ENCODE peak calls at places on chromosomes 13 and 19, in eight cellular contexts. U, Q, Z, S, V, D, K and W are unnamed samples.

GRCh38 chr13:109395014-109395413 is 391.4 kb downstream of the IRS2 start:
- DNase-seq in S (no peak), Q (no peak), V (no peak), K (no peak), U (no peak), Z (no peak), D (no peak), W (no peak)

GRCh38 chr19:4059931-4060620 is 6.6 kb downstream of the ZBTB7A start:
- DNase-seq in U (peak; percentile 86), S (peak; percentile 62), D (no peak), K (peak; percentile 90), Z (peak; percentile 59), Q (peak; percentile 87), V (peak; percentile 88), W (peak; percentile 83)

GRCh38 chr13:27269114-27269665 is 1.4 kb upstream of the RASL11A start:
- DNase-seq in K (no peak), V (no peak), D (peak; percentile 28), Q (no peak), U (no peak), Z (no peak), S (no peak), W (no peak)

GRCh38 chr13:76014618-76015315 is 378.6 kb downstream of the LMO7 start:
- DNase-seq in U (no peak), V (no peak), K (no peak), Z (no peak), Q (no peak), D (peak; percentile 80), S (no peak), W (no peak)

GRCh38 chr13:45859682-45860081 is 8.1 kb upstream of the SIAH3 start:
- DNase-seq in S (no peak), Q (no peak), K (no peak), D (no peak), U (no peak), Z (no peak), V (no peak), W (no peak)

GRCh38 chr13:51502206-51502651 is 49.4 kb upstream of the INTS6 start:
- DNase-seq in V (no peak), S (no peak), U (no peak), Q (no peak), D (peak; percentile 59), Z (no peak), K (no peak), W (no peak)

GRCh38 chr19:30649934-30650614 is 277.9 kb downstream of the ZNF536 start:
- DNase-seq in K (no peak), U (no peak), Q (no peak), V (no peak), Z (peak; percentile 48), D (peak; percentile 51), S (peak; percentile 59), W (no peak)

GRCh38 chr19:53037101-53038097 is 7.1 kb upstream of the ERVV-2 start:
- DNase-seq in K (no peak), Z (peak; percentile 39), U (no peak), Q (no peak), S (peak; percentile 35), V (no peak), D (peak; percentile 41), W (no peak)

GRCh38 chr13:98333481-98333880 is 156.4 kb upstream of the RNF113B start:
- DNase-seq in Q (no peak), Z (no peak), V (no peak), S (no peak), U (no peak), D (no peak), K (no peak), W (no peak)

GRCh38 chr19:1307755-1308303 is 22.2 kb downstream of the EFNA2 start:
- DNase-seq in U (no peak), V (no peak), K (no peak), Q (no peak), Z (no peak), S (no peak), D (no peak), W (no peak)

GRCh38 chr19:17830567-17831418 is 9.5 kb upstream of the INSL3 start:
- DNase-seq in K (peak; percentile 90), V (no peak), U (no peak), Q (peak; percentile 55), D (peak; percentile 67), S (peak; percentile 59), Z (peak; percentile 100), W (peak; percentile 97)

DNA sequence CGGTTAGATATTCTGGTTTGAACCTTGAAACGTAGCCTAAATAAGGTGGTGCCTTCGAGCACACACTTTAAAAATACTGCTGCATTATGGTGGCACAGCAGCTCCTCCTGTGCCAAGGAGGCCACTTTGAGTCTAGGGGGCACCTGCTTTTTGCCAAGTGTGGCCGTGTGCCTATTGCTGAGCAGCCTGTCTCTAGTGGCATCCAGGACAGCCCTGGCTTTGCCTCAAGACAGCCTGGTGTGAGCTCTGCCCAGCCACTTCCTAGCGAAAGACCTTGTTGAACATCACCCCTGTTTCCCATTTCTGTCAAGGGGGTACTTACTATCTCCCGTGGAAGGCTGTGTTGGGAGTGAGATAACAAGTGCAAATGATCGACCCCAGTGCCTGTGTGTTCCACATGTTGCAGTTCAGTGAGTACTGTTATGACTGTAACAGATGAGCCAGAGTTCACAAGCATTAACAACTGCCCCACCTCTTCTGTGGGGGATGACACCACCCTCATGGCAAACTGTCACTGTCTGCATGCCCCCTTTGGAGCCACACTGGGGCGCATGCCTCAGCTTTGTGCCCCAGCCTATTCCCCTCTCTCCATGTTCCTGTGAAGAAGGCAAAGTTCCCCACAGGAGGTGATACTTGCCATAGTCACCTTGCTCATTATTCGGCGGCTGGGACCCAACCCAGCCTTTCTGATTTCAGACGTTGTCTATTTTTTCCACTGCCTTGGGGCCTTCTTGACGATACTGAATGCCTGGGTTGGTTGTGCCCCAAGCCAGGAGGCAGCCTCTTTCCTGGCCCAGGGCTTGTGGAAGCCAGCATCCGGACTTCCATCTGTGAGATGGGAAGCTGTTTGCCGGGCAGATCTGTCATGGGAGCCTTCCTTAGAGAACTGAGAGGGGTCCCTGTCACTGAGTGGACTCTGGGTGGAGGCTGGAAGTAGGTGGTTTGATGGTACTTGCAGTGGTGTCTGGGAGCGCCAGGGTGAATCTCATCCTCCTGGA is 5.4 kb downstream of the GATAD2A start:
- DNase-seq in S (no peak), D (no peak), Z (no peak), U (no peak), K (no peak), Q (no peak), V (no peak), W (no peak)
- TF ChIP-seq POLR2A in S (no peak), D (no peak), Z (no peak), U (no peak), K (no peak), Q (no peak), V (no peak), W (no peak)

DNA sequence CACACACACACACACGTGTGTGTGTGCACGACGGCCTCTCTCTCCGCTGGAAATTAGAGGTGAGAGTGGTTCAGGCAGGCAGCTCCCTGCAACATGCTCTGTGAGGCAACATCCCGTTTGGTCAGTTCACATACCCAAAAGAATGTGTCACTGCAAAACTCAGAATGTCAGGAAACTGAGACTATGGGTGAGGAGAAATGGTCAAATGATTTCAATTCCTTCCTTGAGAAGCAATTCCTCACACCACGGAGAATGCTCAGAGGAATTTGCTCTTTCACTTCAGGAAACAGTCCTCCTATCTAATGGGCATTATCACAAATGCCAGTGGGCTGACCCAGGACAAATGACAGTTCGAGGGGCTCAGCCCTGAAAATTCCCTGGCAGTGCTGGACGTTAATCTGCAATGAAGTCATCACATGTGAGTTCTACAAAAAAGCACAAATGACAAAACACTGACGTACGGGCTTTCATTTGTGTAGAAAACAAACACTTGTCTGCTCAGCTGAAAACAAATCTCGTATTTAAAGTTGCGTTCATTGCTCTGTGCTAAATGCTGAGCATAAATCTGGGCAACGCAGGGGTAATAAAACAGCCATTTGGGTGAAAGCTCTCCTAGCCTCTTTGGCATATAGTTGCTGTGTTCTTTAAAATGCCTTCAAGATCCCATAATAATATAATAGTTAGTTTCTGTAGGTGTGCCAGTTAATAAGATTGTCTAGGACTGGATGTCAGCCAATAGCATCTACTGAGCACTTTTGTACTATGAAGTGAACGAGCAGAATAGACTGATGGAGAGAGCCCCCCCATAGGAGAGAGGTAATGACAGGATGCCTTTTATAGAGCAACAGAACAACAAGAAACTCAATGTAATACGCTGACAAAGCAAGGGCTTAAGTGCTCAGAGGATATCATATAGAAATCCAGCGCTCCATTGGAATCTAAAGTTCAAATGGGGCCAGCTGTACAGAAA is 18.7 kb upstream of the LATS2 start:
- DNase-seq in U (no peak), Z (no peak), S (no peak), Q (no peak), V (peak; percentile 77), D (peak; percentile 93), K (no peak), W (no peak)
- TF ChIP-seq POLR2A in U (no peak), Z (no peak), S (no peak), Q (no peak), V (no peak), D (no peak), K (no peak), W (no peak)

DNA sequence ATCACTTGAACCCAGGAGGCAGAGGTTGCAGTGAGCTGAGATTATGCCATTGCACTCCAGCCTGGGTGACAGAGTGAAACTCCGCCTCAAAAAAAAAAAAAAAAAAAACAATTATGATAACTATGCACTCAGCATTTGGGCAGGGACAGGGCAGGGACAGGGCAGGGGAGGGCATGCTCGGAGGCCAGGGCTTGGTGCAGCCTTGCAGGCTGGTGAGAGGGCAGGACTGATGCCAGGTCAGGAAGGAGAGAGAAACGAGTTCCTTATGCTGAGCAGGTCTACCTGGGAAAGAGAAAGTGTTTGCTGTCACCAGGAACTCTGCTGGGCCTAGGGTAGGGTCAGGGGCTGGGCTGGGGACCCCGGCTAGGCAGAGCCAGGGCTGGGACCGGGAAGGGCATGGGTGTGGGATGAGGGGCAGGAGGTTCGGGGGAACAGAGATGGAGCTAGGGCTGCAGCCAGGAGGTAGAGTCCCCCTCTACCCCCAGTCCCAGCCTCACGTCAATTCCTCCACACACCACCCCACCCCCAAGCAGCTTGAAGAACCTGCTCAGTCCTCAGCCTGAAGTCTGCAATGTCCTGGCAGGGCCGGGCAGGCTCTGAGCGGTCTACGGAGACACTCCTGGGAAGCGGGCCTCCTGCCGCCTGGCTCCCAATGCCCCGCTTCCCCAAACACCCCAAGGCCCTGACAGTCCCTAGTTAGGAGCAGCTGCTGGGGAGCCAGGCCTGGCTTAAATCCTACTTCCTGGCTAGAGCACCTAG is 2.8 kb downstream of the FXYD3 start:
- DNase-seq in Q (no peak), U (no peak), K (no peak), Z (no peak), V (no peak), S (no peak), D (no peak), W (no peak)
- TF ChIP-seq POLR2A in Q (no peak), U (no peak), K (no peak), Z (no peak), V (no peak), S (no peak), D (no peak), W (no peak)

DNA sequence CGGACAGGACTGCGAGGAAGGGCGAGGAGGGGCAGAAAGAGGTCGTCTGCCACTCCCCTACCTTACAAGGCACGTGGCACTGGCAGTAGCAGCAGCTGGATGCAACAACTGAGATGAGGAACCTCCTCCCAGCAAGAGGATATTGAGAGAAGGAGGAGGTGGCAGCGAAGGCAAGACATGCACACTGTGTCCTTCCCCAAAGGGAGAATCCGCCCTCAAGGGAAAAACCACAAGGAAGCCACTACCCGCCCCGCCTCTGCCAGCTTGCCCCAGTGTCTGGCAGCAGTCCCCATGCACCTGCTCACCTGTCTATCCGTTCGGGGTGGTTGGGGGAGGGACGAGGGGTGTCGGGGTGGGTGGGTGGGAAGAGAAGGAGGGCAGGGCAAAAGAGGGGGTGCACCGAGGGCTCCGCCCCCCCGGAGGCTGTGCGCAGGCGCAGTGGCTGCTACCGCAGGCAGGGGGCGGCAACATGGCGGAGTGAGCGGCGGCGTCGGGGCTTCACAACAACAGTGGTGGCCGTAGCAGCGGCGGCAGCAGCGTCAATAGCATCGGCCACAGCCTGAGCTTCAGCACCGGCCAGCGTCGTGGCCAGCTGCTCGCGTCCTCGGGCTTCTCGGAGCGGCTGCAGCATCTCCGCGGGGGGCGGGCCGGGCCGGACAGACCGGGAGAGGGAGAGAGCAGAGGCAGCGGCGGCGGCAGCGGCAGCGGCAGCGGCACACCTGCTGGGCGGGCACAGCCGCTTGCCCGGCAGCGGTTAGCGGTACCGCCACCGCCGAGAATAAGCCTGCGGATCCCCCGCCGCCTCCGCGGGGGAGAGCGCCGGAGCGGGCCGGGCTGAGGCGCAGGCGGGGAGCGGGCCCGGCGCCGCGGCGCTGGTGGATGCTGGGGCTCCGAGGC is at the start of gene NBEA:
- DNase-seq in Z (peak; percentile 66), U (peak; percentile 91), D (peak; percentile 38), Q (peak; percentile 61), K (peak; percentile 76), S (peak; percentile 66), V (peak; percentile 85), W (peak; percentile 86)
- TF ChIP-seq POLR2A in Z (no peak), U (no peak), D (no peak), Q (peak; percentile 51), K (no peak), S (no peak), V (no peak), W (peak; percentile 33)